ENCODE peak calls at places on chromosome 11, in six cellular contexts. One of them, this sample, is unnamed.

GRCh38 chr11:8019671-8020597 is 32.8 kb downstream of the EIF3F start:
- DNase-seq in CD8-positive, alpha-beta T cell: no peak
- DNase-seq in A549: peak; percentile 28
- DNase-seq in ascending aorta: no peak
- DNase-seq in body of pancreas: no peak
- DNase-seq in uterus: peak; percentile 55
- DNase-seq in this sample: no peak

GRCh38 chr11:17230867-17231851 is 23.4 kb upstream of the PIK3C2A start:
- DNase-seq in A549: no peak
- DNase-seq in uterus: no peak
- DNase-seq in CD8-positive, alpha-beta T cell: no peak
- DNase-seq in body of pancreas: no peak
- DNase-seq in ascending aorta: no peak
- DNase-seq in this sample: no peak

GRCh38 chr11:86069408-86070086 is 663 bp upstream of the PICALM start:
- DNase-seq in body of pancreas: no peak
- DNase-seq in ascending aorta: no peak
- DNase-seq in A549: peak; percentile 61
- DNase-seq in uterus: peak; percentile 49
- DNase-seq in CD8-positive, alpha-beta T cell: no peak
- DNase-seq in this sample: peak; percentile 51

GRCh38 chr11:116696381-116696941 is 76.3 kb downstream of the BUD13 start:
- DNase-seq in A549: no peak
- DNase-seq in body of pancreas: no peak
- DNase-seq in ascending aorta: no peak
- DNase-seq in CD8-positive, alpha-beta T cell: no peak
- DNase-seq in uterus: no peak
- DNase-seq in this sample: no peak

GRCh38 chr11:83278351-83278750 is 7.8 kb downstream of the CCDC90B start:
- DNase-seq in uterus: no peak
- DNase-seq in A549: no peak
- DNase-seq in body of pancreas: no peak
- DNase-seq in CD8-positive, alpha-beta T cell: no peak
- DNase-seq in ascending aorta: no peak
- DNase-seq in this sample: no peak

GRCh38 chr11:132430352-132431091 is 1060.1 kb downstream of the NTM start:
- DNase-seq in ascending aorta: no peak
- DNase-seq in CD8-positive, alpha-beta T cell: no peak
- DNase-seq in uterus: no peak
- DNase-seq in A549: no peak
- DNase-seq in body of pancreas: no peak
- DNase-seq in this sample: no peak

GRCh38 chr11:87259731-87260130 is 222.0 kb downstream of the TMEM135 start:
- DNase-seq in CD8-positive, alpha-beta T cell: no peak
- DNase-seq in ascending aorta: no peak
- DNase-seq in A549: no peak
- DNase-seq in uterus: no peak
- DNase-seq in body of pancreas: no peak
- DNase-seq in this sample: no peak

GRCh38 chr11:93476796-93477195 is 66.4 kb downstream of the SMCO4 start:
- DNase-seq in A549: peak; percentile 6
- DNase-seq in CD8-positive, alpha-beta T cell: no peak
- DNase-seq in ascending aorta: no peak
- DNase-seq in uterus: no peak
- DNase-seq in body of pancreas: no peak
- DNase-seq in this sample: no peak

GRCh38 chr11:69436041-69436982 is 45.2 kb upstream of the LINC01488 start:
- DNase-seq in A549: no peak
- DNase-seq in uterus: no peak
- DNase-seq in ascending aorta: no peak
- DNase-seq in CD8-positive, alpha-beta T cell: no peak
- DNase-seq in body of pancreas: no peak
- DNase-seq in this sample: no peak

GRCh38 chr11:43943357-43943930 is 1.0 kb downstream of the C11orf96 start:
- DNase-seq in body of pancreas: no peak
- DNase-seq in A549: no peak
- DNase-seq in uterus: peak; percentile 36
- DNase-seq in ascending aorta: no peak
- DNase-seq in CD8-positive, alpha-beta T cell: no peak
- DNase-seq in this sample: no peak

GRCh38 chr11:40921256-40921655 is 538.2 kb downstream of the LRRC4C start:
- DNase-seq in ascending aorta: no peak
- DNase-seq in body of pancreas: no peak
- DNase-seq in CD8-positive, alpha-beta T cell: no peak
- DNase-seq in A549: no peak
- DNase-seq in uterus: no peak
- DNase-seq in this sample: no peak

GRCh38 chr11:64560139-64560771 is 30.8 kb upstream of the SLC22A12 start:
- DNase-seq in A549: no peak
- DNase-seq in body of pancreas: no peak
- DNase-seq in CD8-positive, alpha-beta T cell: no peak
- DNase-seq in uterus: no peak
- DNase-seq in ascending aorta: no peak
- DNase-seq in this sample: no peak

GRCh38 chr11:125075242-125075625 is 12.1 kb downstream of the SLC37A2 start:
- DNase-seq in A549: no peak
- DNase-seq in ascending aorta: no peak
- DNase-seq in body of pancreas: no peak
- DNase-seq in uterus: no peak
- DNase-seq in CD8-positive, alpha-beta T cell: no peak
- DNase-seq in this sample: no peak

DNA sequence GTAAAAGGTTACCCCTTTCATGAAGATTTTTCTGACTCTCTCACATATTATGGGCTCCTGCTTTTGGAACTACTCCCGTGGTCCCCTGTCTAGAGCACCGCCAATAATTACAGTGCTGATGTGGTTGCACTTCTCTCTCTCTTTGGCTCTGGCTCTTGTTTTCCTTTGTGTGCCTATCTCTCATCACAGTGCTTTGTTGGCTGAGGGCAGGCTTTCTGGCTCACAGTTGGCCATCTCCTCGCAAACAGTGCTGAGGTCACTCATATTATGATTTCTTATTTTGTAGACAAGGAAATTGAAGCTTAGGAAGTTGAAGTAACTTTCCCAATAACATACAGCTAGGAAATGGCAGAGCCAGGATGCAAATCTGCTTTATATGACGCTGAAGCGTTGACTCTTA is 192.5 kb downstream of the DDX10 start:
- DNase-seq in CD8-positive, alpha-beta T cell: no peak
- DNase-seq in ascending aorta: no peak
- DNase-seq in uterus: no peak
- DNase-seq in A549: no peak
- DNase-seq in body of pancreas: peak; percentile 14
- DNase-seq in this sample: no peak
- TF ChIP-seq CTCF in CD8-positive, alpha-beta T cell: no peak
- TF ChIP-seq CTCF in ascending aorta: no peak
- TF ChIP-seq CTCF in uterus: no peak
- TF ChIP-seq CTCF in A549: no peak
- TF ChIP-seq CTCF in body of pancreas: no peak
- TF ChIP-seq CTCF in this sample: no peak

GRCh38 chr11:35143509-35144102 is 4.6 kb downstream of the CD44 start:
- DNase-seq in uterus: no peak
- DNase-seq in body of pancreas: no peak
- DNase-seq in ascending aorta: no peak
- DNase-seq in A549: no peak
- DNase-seq in CD8-positive, alpha-beta T cell: no peak
- DNase-seq in this sample: no peak

GRCh38 chr11:35139883-35140282 is 912 bp downstream of the CD44 start:
- DNase-seq in body of pancreas: peak; percentile 31
- DNase-seq in CD8-positive, alpha-beta T cell: no peak
- DNase-seq in ascending aorta: no peak
- DNase-seq in A549: no peak
- DNase-seq in uterus: no peak
- DNase-seq in this sample: no peak

GRCh38 chr11:35141034-35141433 is 2.1 kb downstream of the CD44 start:
- DNase-seq in ascending aorta: no peak
- DNase-seq in body of pancreas: no peak
- DNase-seq in uterus: no peak
- DNase-seq in A549: no peak
- DNase-seq in CD8-positive, alpha-beta T cell: no peak
- DNase-seq in this sample: no peak

GRCh38 chr11:35142481-35143207 is 3.7 kb downstream of the CD44 start:
- DNase-seq in A549: no peak
- DNase-seq in ascending aorta: no peak
- DNase-seq in uterus: peak; percentile 58
- DNase-seq in CD8-positive, alpha-beta T cell: no peak
- DNase-seq in body of pancreas: peak; percentile 30
- DNase-seq in this sample: no peak

DNA sequence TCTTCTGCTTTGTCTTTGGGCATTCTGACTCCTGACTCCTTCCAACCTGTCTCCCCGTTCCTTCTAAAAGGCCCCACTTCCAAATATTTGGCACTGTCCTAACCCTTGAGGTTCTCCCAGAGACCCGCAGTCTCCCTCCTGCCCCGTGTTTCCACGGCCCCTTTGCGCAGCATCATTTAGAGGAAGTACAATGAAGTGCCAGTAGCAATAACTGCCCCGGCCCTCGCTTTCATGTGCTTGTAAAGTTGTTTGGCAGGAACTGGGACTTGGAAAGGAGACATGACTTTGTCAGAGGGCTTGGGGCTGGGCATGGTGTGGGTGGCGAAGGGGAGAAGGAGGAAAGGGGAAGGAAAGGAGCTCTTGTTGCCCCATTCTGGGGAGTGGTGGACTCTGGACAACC is 2.6 kb downstream of the CD44 start:
- DNase-seq in CD8-positive, alpha-beta T cell: no peak
- DNase-seq in body of pancreas: peak; percentile 24
- DNase-seq in A549: no peak
- DNase-seq in ascending aorta: peak; percentile 50
- DNase-seq in uterus: no peak
- DNase-seq in this sample: peak; percentile 71
- H3K4me3 ChIP-seq in CD8-positive, alpha-beta T cell: peak overlapping the region; percentile 80
- H3K4me3 ChIP-seq in body of pancreas: no peak overlapping the region
- H3K4me3 ChIP-seq in A549: peak overlapping the region; percentile 79
- H3K4me3 ChIP-seq in ascending aorta: peak overlapping the region; percentile 70
- H3K4me3 ChIP-seq in uterus: peak overlapping the region; percentile 96
- H3K4me3 ChIP-seq in this sample: peak overlapping the region; percentile 24

DNA sequence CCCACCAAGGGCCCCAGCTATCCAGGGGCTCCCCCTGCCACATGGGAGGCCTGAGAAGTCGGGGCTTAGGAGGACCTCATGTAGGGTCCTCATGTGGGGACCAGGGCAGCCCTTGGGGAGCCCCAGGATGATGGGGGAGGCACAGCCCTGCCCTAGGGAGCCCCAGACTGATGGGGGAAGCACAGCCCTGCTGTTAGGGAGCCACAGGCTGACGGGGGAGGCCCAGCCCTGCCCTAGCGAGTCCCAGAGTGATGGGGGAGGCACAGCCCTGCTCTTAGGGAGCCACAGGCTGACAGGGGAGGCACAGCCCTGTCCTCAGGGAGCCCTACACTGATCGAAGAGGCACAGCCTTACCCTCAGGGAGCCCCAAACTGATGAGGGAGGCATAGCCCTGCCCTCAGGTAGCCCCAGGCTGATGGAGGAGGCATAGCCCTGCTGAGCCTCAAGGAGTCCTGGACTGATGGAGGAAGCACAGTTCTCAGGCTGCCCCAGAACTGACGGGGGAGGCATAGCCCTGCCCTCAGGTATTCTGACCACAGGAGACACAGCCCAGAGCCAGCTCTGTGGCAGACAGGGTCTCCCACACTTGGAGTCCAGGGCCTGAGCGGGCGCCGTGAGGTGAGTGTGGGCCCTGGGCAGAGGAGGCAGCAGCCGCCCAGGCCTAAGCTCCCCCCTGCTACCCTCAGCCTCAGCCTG is 10.8 kb downstream of the PRR33 start:
- DNase-seq in A549: no peak
- DNase-seq in uterus: peak; percentile 14
- DNase-seq in body of pancreas: no peak
- DNase-seq in ascending aorta: no peak
- DNase-seq in CD8-positive, alpha-beta T cell: no peak
- DNase-seq in this sample: no peak
- H3K4me1 ChIP-seq in A549: peaks cover 10% of the 10 kb centered on the region
- H3K4me1 ChIP-seq in uterus: no peaks in the 10 kb centered on the region
- H3K4me1 ChIP-seq in body of pancreas: peaks cover 29% of the 10 kb centered on the region
- H3K4me1 ChIP-seq in ascending aorta: peaks cover 7% of the 10 kb centered on the region
- H3K4me1 ChIP-seq in CD8-positive, alpha-beta T cell: peaks cover 12% of the 10 kb centered on the region
- H3K4me1 ChIP-seq in this sample: no peaks in the 10 kb centered on the region

GRCh38 chr11:36237341-36237740 is 51.9 kb downstream of the COMMD9 start:
- DNase-seq in uterus: no peak
- DNase-seq in CD8-positive, alpha-beta T cell: no peak
- DNase-seq in ascending aorta: no peak
- DNase-seq in A549: no peak
- DNase-seq in body of pancreas: no peak
- DNase-seq in this sample: no peak
- TF ChIP-seq CTCF in uterus: no peak
- TF ChIP-seq CTCF in CD8-positive, alpha-beta T cell: no peak
- TF ChIP-seq CTCF in ascending aorta: no peak
- TF ChIP-seq CTCF in A549: no peak
- TF ChIP-seq CTCF in body of pancreas: no peak
- TF ChIP-seq CTCF in this sample: no peak

GRCh38 chr11:67287355-67288197 is 1.5 kb upstream of the ANKRD13D start:
- DNase-seq in uterus: no peak
- DNase-seq in CD8-positive, alpha-beta T cell: no peak
- DNase-seq in body of pancreas: no peak
- DNase-seq in ascending aorta: no peak
- DNase-seq in A549: no peak
- DNase-seq in this sample: no peak
- H3K4me3 ChIP-seq in uterus: peak overlapping the region; percentile 80
- H3K4me3 ChIP-seq in CD8-positive, alpha-beta T cell: peak overlapping the region; percentile 90
- H3K4me3 ChIP-seq in body of pancreas: no peak overlapping the region
- H3K4me3 ChIP-seq in ascending aorta: no peak overlapping the region
- H3K4me3 ChIP-seq in A549: peak overlapping the region; percentile 65
- H3K4me3 ChIP-seq in this sample: no peak overlapping the region

GRCh38 chr11:47148274-47148673 is 28.4 kb downstream of the ARFGAP2 start:
- DNase-seq in body of pancreas: no peak
- DNase-seq in uterus: no peak
- DNase-seq in ascending aorta: no peak
- DNase-seq in CD8-positive, alpha-beta T cell: no peak
- DNase-seq in A549: no peak
- DNase-seq in this sample: no peak
- H3K4me1 ChIP-seq in body of pancreas: peaks cover 40% of the 10 kb centered on the region
- H3K4me1 ChIP-seq in uterus: peaks cover 3% of the 10 kb centered on the region
- H3K4me1 ChIP-seq in ascending aorta: no peaks in the 10 kb centered on the region
- H3K4me1 ChIP-seq in CD8-positive, alpha-beta T cell: peaks cover 12% of the 10 kb centered on the region
- H3K4me1 ChIP-seq in A549: no peaks in the 10 kb centered on the region
- H3K4me1 ChIP-seq in this sample: no peaks in the 10 kb centered on the region